ENCODE peak calls at places on chromosomes 2 and 18, in six cellular contexts. A, B, R, K, C and T are unnamed samples.

GRCh38 chr18:12428923-12429322 is 21.2 kb downstream of the PRELID3A start:
- DNase-seq in A (no peak), C (no peak), R (no peak), B (no peak), K (no peak), T (no peak)

GRCh38 chr2:137115081-137115713 is 349.9 kb downstream of the THSD7B start:
- DNase-seq in B (no peak), R (no peak), A (no peak), C (no peak), K (no peak), T (no peak)

GRCh38 chr2:21052044-21052443 is 8.2 kb upstream of the APOB start:
- DNase-seq in R (no peak), B (no peak), K (no peak), C (no peak), A (no peak), T (no peak)

GRCh38 chr2:54983345-54984235 is 66.7 kb downstream of the RTN4 start:
- DNase-seq in R (no peak), B (no peak), C (no peak), K (peak; percentile 92), A (no peak), T (no peak)

GRCh38 chr18:75097491-75098225 is 111.3 kb downstream of the PTGR3 start:
- DNase-seq in K (no peak), C (no peak), R (no peak), B (no peak), A (no peak), T (no peak)

GRCh38 chr2:131566371-131566770 is 38.7 kb downstream of the CCDC74A start:
- DNase-seq in A (no peak), C (no peak), K (no peak), B (no peak), R (no peak), T (no peak)

GRCh38 chr18:9542924-9543323 is 67.6 kb downstream of the RALBP1 start:
- DNase-seq in C (no peak), A (no peak), B (no peak), K (no peak), R (no peak), T (no peak)

GRCh38 chr18:58169472-58169871 is 125.4 kb downstream of the NEDD4L start:
- DNase-seq in B (no peak), C (no peak), R (no peak), K (no peak), A (no peak), T (no peak)

GRCh38 chr2:216992056-216992455 is 132.2 kb upstream of the TNP1 start:
- DNase-seq in K (no peak), R (peak; percentile 34), B (no peak), C (no peak), A (peak; percentile 68), T (no peak)

GRCh38 chr2:54704688-54705605 is 18.5 kb upstream of the EML6 start:
- DNase-seq in A (no peak), C (peak; percentile 66), B (no peak), R (no peak), K (peak; percentile 84), T (no peak)

GRCh38 chr2:118148809-118149208 is 60.5 kb downstream of the INSIG2 start:
- DNase-seq in K (no peak), R (no peak), C (no peak), A (no peak), B (no peak), T (no peak)

GRCh38 chr18:10188971-10189810 is 265.2 kb upstream of the APCDD1 start:
- DNase-seq in B (no peak), A (no peak), K (no peak), C (no peak), R (no peak), T (no peak)

GRCh38 chr2:230269715-230270114 is 44.2 kb downstream of the SP140 start:
- DNase-seq in B (no peak), R (no peak), K (no peak), A (no peak), C (no peak), T (no peak)

GRCh38 chr2:9896216-9896615 is 52.9 kb downstream of the TAF1B start:
- DNase-seq in R (no peak), K (no peak), B (no peak), A (no peak), C (no peak), T (peak; percentile 7)

GRCh38 chr2:238277695-238278094 is 10.7 kb downstream of the PER2 start:
- DNase-seq in A (no peak), C (no peak), K (no peak), B (no peak), R (no peak), T (no peak)
- TF ChIP-seq CTCF in A (no peak), C (no peak), K (peak; percentile 36), B (no peak), R (no peak), T (peak; percentile 16)

GRCh38 chr2:30969006-30969405 is 161.8 kb upstream of the CAPN13 start:
- DNase-seq in B (no peak), R (no peak), C (no peak), K (peak; percentile 10), A (no peak), T (no peak)
- TF ChIP-seq CTCF in B (no peak), R (no peak), C (no peak), K (no peak), A (no peak), T (no peak)

GRCh38 chr2:239295377-239296019 is 105.3 kb downstream of the HDAC4 start:
- DNase-seq in K (no peak), A (no peak), B (peak; percentile 35), C (no peak), R (no peak), T (no peak)
- TF ChIP-seq CTCF in K (no peak), A (no peak), B (no peak), C (no peak), R (no peak), T (no peak)

DNA sequence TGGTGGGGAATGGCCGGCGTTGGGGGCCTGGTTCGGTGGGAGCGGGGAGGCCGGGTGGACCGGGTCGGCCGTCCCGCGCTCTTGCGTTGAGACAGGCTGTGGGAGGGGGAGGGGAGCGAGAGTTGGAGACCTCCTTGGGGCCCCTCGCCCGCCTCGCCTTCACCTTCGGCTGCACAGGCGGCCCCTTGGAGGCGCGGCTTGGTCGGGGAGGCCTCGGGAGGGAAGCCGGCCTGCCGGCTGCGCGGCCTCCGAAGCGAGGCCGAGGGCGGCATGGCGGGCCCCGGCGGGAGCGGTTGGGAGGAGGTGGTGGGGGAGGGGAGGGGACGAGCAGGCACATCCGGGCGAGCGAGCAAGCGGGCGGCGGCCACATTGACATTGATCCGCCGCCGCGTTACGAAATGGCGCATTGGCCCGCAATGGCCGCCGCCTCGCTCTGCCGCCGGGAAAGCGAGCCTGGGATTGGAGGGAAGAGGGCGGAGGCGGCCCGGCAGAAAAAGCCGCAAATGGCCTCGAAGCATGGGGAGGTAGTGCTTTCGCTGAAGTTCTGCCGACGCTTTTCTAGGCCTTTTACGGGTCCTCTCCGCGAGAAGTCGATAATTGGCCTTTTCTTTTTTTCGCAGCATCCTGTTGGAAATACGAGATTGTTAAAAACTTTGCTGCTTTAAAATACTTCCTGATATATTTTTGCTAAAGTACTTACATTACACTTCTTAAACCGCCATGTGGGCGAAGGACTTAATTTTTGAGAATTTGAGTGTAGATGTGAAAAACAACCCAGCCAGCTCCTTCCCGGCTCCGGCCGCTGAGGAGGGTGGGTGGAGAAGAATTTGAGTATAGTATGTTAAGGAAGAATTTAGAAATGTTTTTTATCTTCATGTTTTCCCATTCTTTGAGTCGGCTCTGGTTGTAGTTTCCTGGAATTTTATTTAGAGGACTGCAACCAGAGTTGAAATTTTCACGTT is 582 bp downstream of the HNRNPA3 start:
- DNase-seq in A (peak; percentile 92), B (peak; percentile 91), K (peak; percentile 81), C (peak; percentile 87), R (peak; percentile 96), T (peak; percentile 84)
- TF ChIP-seq CTCF in A (no peak), B (no peak), K (no peak), C (no peak), R (no peak), T (no peak)

GRCh38 chr2:204015118-204015842 is 78.7 kb downstream of the ICOS start:
- DNase-seq in B (no peak), R (no peak), C (no peak), K (no peak), A (no peak), T (no peak)
- TF ChIP-seq CTCF in B (no peak), R (no peak), C (no peak), K (no peak), A (no peak), T (no peak)

DNA sequence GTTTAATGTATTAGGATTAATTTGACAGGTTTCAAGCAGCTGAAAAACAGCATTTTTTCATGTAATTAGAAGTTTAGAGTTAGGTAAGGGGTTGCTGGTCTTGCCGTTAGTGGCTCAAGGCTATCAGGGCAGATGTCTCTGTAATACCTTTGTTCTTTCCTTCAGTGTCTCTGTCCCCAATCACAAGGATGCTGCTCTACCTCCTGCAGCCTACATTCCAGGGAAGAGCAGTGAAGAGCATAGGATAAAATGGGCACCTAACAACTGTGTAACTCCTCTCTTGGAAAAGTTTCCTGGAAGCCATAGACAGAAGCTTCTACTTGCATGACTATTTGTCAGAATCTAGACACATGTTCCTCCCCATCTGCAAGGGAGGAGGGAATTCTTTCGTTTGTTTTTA is 9.4 kb upstream of the SERPINB7 start:
- DNase-seq in C (no peak), R (no peak), B (no peak), A (no peak), K (no peak), T (no peak)
- TF ChIP-seq CTCF in C (no peak), R (no peak), B (no peak), A (no peak), K (no peak), T (no peak)

GRCh38 chr2:223614534-223614933 is 12.4 kb upstream of the SCG2 start:
- DNase-seq in C (no peak), R (no peak), K (no peak), A (no peak), B (no peak), T (no peak)

GRCh38 chr2:223621901-223622300 is 19.7 kb upstream of the SCG2 start:
- DNase-seq in A (no peak), C (no peak), K (no peak), B (no peak), R (no peak), T (no peak)

GRCh38 chr2:223619486-223620129 is 17.4 kb upstream of the SCG2 start:
- DNase-seq in B (no peak), R (no peak), C (no peak), A (no peak), K (peak; percentile 55), T (no peak)

GRCh38 chr2:223613017-223613950 is 11.1 kb upstream of the SCG2 start:
- DNase-seq in K (peak; percentile 91), R (peak; percentile 85), C (no peak), A (peak; percentile 89), B (no peak), T (peak; percentile 36)

DNA sequence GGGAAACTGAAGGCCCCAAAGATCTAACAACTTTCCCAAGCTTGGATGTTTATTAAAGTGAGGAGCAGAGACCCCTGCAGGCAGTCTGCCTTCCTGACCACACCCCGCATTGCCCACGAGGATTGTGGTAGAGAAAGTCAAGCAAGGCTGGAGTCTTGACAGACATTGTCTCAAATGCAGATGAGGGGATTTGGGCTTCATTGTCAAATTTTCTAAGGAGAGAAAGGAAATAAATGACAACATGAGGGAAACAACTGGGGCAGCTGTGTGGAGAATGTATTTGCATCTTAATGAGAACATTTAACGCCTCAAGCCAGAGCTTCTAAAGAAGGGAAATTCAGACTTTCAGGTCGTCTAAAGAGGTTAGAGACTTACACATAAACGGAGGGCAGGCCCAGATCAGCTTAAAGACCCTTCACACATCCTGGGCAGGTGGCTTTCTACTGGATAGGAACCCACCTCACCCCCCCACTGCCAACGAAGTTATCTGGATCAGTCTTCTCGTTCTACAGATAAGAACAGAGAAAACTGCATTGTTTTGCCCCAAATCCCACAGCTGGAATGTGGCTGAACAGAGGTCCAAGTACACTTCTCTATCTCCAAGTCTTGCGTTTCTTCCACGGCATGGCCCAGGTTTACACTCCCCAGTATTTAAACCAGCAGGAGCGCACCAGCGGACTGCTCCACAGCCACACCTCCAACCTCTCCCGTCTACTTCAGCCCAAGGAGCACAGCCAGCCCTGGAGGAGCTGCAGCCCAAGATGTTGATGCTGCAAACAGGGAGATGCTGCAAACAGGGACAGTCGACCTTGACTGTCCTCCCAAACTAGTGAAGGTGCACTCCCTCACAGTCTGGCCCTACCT is 16.2 kb upstream of the SCG2 start:
- DNase-seq in B (no peak), R (no peak), K (no peak), C (no peak), A (no peak), T (no peak)
- TF ChIP-seq CTCF in B (no peak), R (no peak), K (no peak), C (no peak), A (no peak), T (no peak)